ENCODE peak calls at places on chromosome 14, in eight cellular contexts. A is AG04450; Y is Daoy; Z is AG20443; W is body of pancreas; G is naive thymus-derived CD8-positive, alpha-beta T cell; K is stimulated activated CD4-positive, alpha-beta T cell treated with anti-CD3 and anti-CD28 coated beads, Interleukin-4, amount 100 ng/mL, for 4 hours; E is GM13977. X is an unnamed sample.
A peak's percentile ranks its signal among the peaks of the same experiment; 100 is the strongest.

GRCh38 chr14:75522224-75522764 is at the start of gene BATF:
- DNase-seq in G (peak; percentile 79), W (peak; percentile 38), E (peak; percentile 72), A (no peak), Z (no peak), K (peak; percentile 85), Y (no peak), X (peak; percentile 72)

GRCh38 chr14:103543721-103544626 is 15.0 kb downstream of the TRMT61A start:
- DNase-seq in W (no peak), G (no peak), A (no peak), E (no peak), Y (peak; percentile 20), Z (no peak), K (no peak), X (no peak)

GRCh38 chr14:69260979-69261605 is 1.1 kb downstream of the GALNT16 start:
- DNase-seq in G (peak; percentile 30), A (no peak), Y (peak; percentile 37), Z (peak; percentile 64), K (peak; percentile 7), W (peak; percentile 24), E (peak; percentile 92), X (peak; percentile 93)

GRCh38 chr14:25622752-25623151 is 572.8 kb upstream of the STXBP6 start:
- DNase-seq in Z (no peak), A (no peak), W (no peak), Y (no peak), G (no peak), E (no peak), K (no peak), X (no peak)

GRCh38 chr14:104203071-104203425 is 64.7 kb downstream of the KIF26A start:
- DNase-seq in W (no peak), A (no peak), E (no peak), G (no peak), Y (no peak), K (no peak), Z (no peak), X (no peak)

GRCh38 chr14:73829526-73830431 is 21.9 kb upstream of the PTGR2 start:
- DNase-seq in E (peak; percentile 77), Y (peak; percentile 93), G (no peak), Z (peak; percentile 72), K (peak; percentile 14), A (peak; percentile 23), W (peak; percentile 32), X (peak; percentile 73)

GRCh38 chr14:81625343-81625742 is 91.7 kb upstream of the SEL1L start:
- DNase-seq in K (no peak), G (no peak), W (no peak), Z (no peak), Y (no peak), E (peak; percentile 35), A (no peak), X (peak; percentile 40)

GRCh38 chr14:40981247-40981646 is 625.4 kb upstream of the LRFN5 start:
- DNase-seq in Y (peak; percentile 20), W (no peak), Z (no peak), E (no peak), A (no peak), K (no peak), G (no peak), X (no peak)

GRCh38 chr14:101336203-101336602 is 225.1 kb upstream of the DIO3 start:
- DNase-seq in Z (no peak), A (no peak), Y (no peak), K (no peak), E (no peak), W (no peak), G (no peak), X (no peak)

GRCh38 chr14:92144708-92145107 is 22.9 kb downstream of the CPSF2 start:
- DNase-seq in Z (no peak), G (no peak), W (no peak), A (no peak), E (no peak), Y (no peak), K (no peak), X (no peak)

GRCh38 chr14:21723431-21724045 is 49.9 kb upstream of the OR4E1 start:
- DNase-seq in W (no peak), Z (no peak), K (peak; percentile 28), Y (peak; percentile 84), G (peak; percentile 49), E (peak; percentile 7), A (no peak), X (peak; percentile 8)

GRCh38 chr14:54116163-54116562 is 159.5 kb upstream of the BMP4 start:
- DNase-seq in G (no peak), Y (no peak), K (no peak), A (no peak), E (no peak), W (no peak), Z (no peak), X (no peak)

GRCh38 chr14:78700236-78700635 is 530.1 kb downstream of the NRXN3 start:
- DNase-seq in G (no peak), E (no peak), Y (no peak), Z (peak; percentile 11), W (no peak), K (no peak), A (no peak), X (no peak)

GRCh38 chr14:34583525-34583924 is 44.0 kb upstream of the EAPP start:
- DNase-seq in G (no peak), E (no peak), Z (no peak), K (no peak), A (no peak), Y (no peak), W (no peak), X (no peak)